ENCODE peak calls at places on chromosomes 2 and 18, in five cellular contexts. One of them, this sample, is unnamed.

GRCh38 chr2:239802101-239802649 is 223.0 kb downstream of the NDUFA10 start:
- DNase-seq in body of pancreas: no peak
- DNase-seq in SJSA1: no peak
- DNase-seq in kidney: no peak
- DNase-seq in foreskin keratinocyte: no peak
- DNase-seq in this sample: no peak

GRCh38 chr18:9869713-9870430 is 15.9 kb upstream of the TXNDC2 start:
- DNase-seq in body of pancreas: peak
- DNase-seq in SJSA1: peak
- DNase-seq in kidney: no peak
- DNase-seq in foreskin keratinocyte: no peak
- DNase-seq in this sample: no peak

GRCh38 chr2:149715005-149715592 is 127.5 kb upstream of the MMADHC start:
- DNase-seq in body of pancreas: no peak
- DNase-seq in SJSA1: peak
- DNase-seq in kidney: no peak
- DNase-seq in foreskin keratinocyte: no peak
- DNase-seq in this sample: no peak

GRCh38 chr2:200288670-200289429 is 17.6 kb upstream of the SPATS2L start:
- DNase-seq in body of pancreas: no peak
- DNase-seq in SJSA1: no peak
- DNase-seq in kidney: no peak
- DNase-seq in foreskin keratinocyte: no peak
- DNase-seq in this sample: no peak

GRCh38 chr2:49940616-49941015 is 786.3 kb upstream of the FSHR start:
- DNase-seq in body of pancreas: no peak
- DNase-seq in SJSA1: no peak
- DNase-seq in kidney: no peak
- DNase-seq in foreskin keratinocyte: peak
- DNase-seq in this sample: no peak

GRCh38 chr2:224819075-224819474 is 102.9 kb upstream of the CCDC195 start:
- DNase-seq in body of pancreas: no peak
- DNase-seq in SJSA1: peak
- DNase-seq in kidney: no peak
- DNase-seq in foreskin keratinocyte: no peak
- DNase-seq in this sample: no peak

GRCh38 chr2:219947575-219947974 is 320.1 kb downstream of the SLC4A3 start:
- DNase-seq in body of pancreas: no peak
- DNase-seq in SJSA1: no peak
- DNase-seq in kidney: no peak
- DNase-seq in foreskin keratinocyte: no peak
- DNase-seq in this sample: no peak

GRCh38 chr2:54839526-54840255 is 116.2 kb downstream of the EML6 start:
- DNase-seq in body of pancreas: no peak
- DNase-seq in SJSA1: no peak
- DNase-seq in kidney: no peak
- DNase-seq in foreskin keratinocyte: no peak
- DNase-seq in this sample: no peak

GRCh38 chr2:85008252-85008651 is 37.3 kb downstream of the KCMF1 start:
- DNase-seq in body of pancreas: no peak
- DNase-seq in SJSA1: no peak
- DNase-seq in kidney: no peak
- DNase-seq in foreskin keratinocyte: no peak
- DNase-seq in this sample: no peak

GRCh38 chr2:39994151-39994550 is 215.1 kb upstream of the THUMPD2 start:
- DNase-seq in body of pancreas: no peak
- DNase-seq in SJSA1: no peak
- DNase-seq in kidney: no peak
- DNase-seq in foreskin keratinocyte: peak
- DNase-seq in this sample: peak

GRCh38 chr2:134583462-134583861 is 135.3 kb downstream of the TMEM163 start:
- DNase-seq in body of pancreas: no peak
- DNase-seq in SJSA1: no peak
- DNase-seq in kidney: no peak
- DNase-seq in foreskin keratinocyte: no peak
- DNase-seq in this sample: no peak

GRCh38 chr2:158969717-158970521 is 1.5 kb downstream of the TANC1 start:
- DNase-seq in body of pancreas: peak
- DNase-seq in SJSA1: peak
- DNase-seq in kidney: peak
- DNase-seq in foreskin keratinocyte: no peak
- DNase-seq in this sample: no peak

GRCh38 chr2:152471499-152471898 is 136.5 kb downstream of the FMNL2 start:
- DNase-seq in body of pancreas: no peak
- DNase-seq in SJSA1: no peak
- DNase-seq in kidney: no peak
- DNase-seq in foreskin keratinocyte: no peak
- DNase-seq in this sample: no peak

GRCh38 chr18:73670046-73670445 is 477.6 kb downstream of the FBXO15 start:
- DNase-seq in body of pancreas: no peak
- DNase-seq in SJSA1: no peak
- DNase-seq in kidney: no peak
- DNase-seq in foreskin keratinocyte: peak
- DNase-seq in this sample: no peak

GRCh38 chr2:30216157-30216556 is 15.2 kb upstream of the LBH start:
- DNase-seq in body of pancreas: no peak
- DNase-seq in SJSA1: no peak
- DNase-seq in kidney: no peak
- DNase-seq in foreskin keratinocyte: no peak
- DNase-seq in this sample: no peak

GRCh38 chr2:55842009-55842408 is 81.6 kb downstream of the EFEMP1 start:
- DNase-seq in body of pancreas: no peak
- DNase-seq in SJSA1: peak
- DNase-seq in kidney: no peak
- DNase-seq in foreskin keratinocyte: no peak
- DNase-seq in this sample: no peak

GRCh38 chr18:51647942-51648341 is 450.5 kb upstream of the MEX3C start:
- DNase-seq in body of pancreas: no peak
- DNase-seq in SJSA1: no peak
- DNase-seq in kidney: no peak
- DNase-seq in foreskin keratinocyte: no peak
- DNase-seq in this sample: no peak

GRCh38 chr2:185185044-185185443 is 553.6 kb upstream of the FSIP2 start:
- DNase-seq in body of pancreas: no peak
- DNase-seq in SJSA1: no peak
- DNase-seq in kidney: peak
- DNase-seq in foreskin keratinocyte: no peak
- DNase-seq in this sample: no peak

DNA sequence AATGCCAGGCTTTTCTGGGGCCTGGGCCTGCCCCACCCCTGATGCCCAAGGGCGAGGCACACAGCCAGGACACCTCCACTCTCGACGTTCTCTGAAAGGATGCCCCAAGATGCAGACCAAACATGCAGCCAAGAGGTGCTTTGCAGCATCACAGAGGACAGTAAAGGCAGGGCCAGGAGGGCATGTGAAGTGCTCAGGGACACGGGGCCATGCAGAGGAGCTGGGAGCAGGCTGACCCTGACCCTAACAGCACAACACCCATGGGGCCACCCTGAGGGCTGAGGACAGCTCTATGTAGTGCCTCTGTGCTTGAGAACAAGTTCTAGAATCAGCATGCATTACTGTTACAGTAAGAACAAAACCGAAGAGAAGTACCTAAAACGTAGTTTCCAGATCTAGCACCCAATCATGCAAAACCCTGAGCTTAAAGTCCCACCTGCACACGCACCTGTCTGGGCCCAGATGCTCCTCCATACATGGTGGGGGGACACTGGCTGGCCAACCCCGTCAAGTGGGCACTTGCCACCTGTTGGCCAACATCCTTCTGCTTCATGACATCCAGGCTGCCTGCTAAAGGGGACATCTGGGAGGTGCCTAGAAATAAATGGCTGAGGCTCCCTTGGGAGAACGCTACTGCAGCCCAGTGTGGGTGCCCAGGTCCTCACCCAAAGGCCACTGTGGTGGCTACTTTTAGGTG is 15.4 kb downstream of the HS6ST1 start:
- DNase-seq in body of pancreas: no peak
- DNase-seq in SJSA1: no peak
- DNase-seq in kidney: peak
- DNase-seq in foreskin keratinocyte: no peak
- DNase-seq in this sample: no peak
- H3K27ac ChIP-seq in body of pancreas: no peak
- H3K27ac ChIP-seq in SJSA1: peak
- H3K27ac ChIP-seq in kidney: no peak
- H3K27ac ChIP-seq in foreskin keratinocyte: no peak
- H3K27ac ChIP-seq in this sample: no peak

DNA sequence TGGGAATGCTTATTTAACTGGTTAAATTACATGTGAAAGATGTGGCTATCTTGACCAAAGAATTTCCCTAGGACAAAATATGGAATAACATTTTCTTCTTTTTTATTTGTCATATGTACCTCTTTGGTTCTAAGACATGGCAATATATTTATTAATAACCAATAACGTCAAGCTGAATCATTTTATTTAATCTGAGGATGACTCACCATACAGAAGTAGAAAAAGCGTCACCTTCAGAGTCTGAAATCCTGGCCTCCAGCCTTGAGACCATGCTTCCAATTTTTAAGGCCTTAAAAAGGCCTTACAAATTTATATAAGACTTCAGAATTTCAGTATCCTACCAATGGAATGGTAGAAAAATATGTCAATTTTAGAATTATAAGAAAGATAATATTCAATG is 1464.9 kb downstream of the SUCLG1 start:
- DNase-seq in body of pancreas: no peak
- DNase-seq in SJSA1: no peak
- DNase-seq in kidney: no peak
- DNase-seq in foreskin keratinocyte: peak
- DNase-seq in this sample: peak
- H3K27ac ChIP-seq in body of pancreas: no peak
- H3K27ac ChIP-seq in SJSA1: peak
- H3K27ac ChIP-seq in kidney: no peak
- H3K27ac ChIP-seq in foreskin keratinocyte: peak
- H3K27ac ChIP-seq in this sample: peak

GRCh38 chr2:157733263-157733662 is 104.6 kb upstream of the ACVR1C start:
- DNase-seq in body of pancreas: no peak
- DNase-seq in SJSA1: no peak
- DNase-seq in kidney: no peak
- DNase-seq in foreskin keratinocyte: no peak
- DNase-seq in this sample: no peak
- H3K27ac ChIP-seq in body of pancreas: no peak
- H3K27ac ChIP-seq in SJSA1: no peak
- H3K27ac ChIP-seq in kidney: no peak
- H3K27ac ChIP-seq in foreskin keratinocyte: no peak
- H3K27ac ChIP-seq in this sample: no peak

DNA sequence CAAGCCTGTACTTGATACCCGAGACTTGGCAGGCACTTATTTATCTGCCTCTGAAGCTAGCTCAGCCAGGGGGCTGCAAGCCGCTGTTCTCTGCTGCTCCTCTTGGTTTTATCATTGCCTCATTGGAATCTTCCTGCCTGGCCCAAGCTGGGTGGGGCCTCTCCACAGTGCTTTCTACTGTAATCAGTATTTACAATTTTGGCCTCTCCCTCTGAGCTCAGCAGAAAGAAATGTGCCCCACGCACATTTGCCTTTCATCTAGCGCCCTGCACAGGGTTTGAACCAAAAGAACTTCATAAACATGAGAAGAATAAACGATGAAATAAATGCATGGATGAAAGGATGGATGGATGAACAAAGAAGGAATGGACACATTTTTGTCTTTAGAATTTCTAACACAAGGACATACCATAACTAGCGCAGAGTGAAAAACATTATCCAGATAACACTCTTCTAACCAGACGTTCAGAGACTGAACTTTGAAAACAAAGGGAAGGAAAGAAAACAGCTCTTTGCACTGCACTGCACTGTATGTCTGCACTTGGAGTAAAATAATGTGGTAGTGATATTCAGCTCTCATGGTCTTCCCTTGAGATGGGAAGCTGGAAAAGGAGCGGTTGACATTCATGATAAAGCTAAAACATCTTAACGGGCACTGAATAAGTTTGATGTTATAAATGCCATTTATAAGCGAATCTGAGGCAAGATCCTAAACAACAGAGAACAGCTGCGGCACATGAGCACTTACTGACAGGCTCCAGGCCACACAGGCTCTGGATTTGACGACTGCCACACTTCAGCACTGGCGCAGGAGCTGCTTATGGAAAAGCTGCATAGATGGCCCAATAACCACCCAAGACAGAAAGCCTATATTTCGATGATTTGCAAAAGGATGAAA is 86.8 kb upstream of the SP3 start:
- DNase-seq in body of pancreas: peak
- DNase-seq in SJSA1: peak
- DNase-seq in kidney: no peak
- DNase-seq in foreskin keratinocyte: peak
- DNase-seq in this sample: no peak
- H3K27ac ChIP-seq in body of pancreas: no peak
- H3K27ac ChIP-seq in SJSA1: peak
- H3K27ac ChIP-seq in kidney: no peak
- H3K27ac ChIP-seq in foreskin keratinocyte: peak
- H3K27ac ChIP-seq in this sample: peak

GRCh38 chr2:226999676-227000075 is 163.8 kb downstream of the RHBDD1 start:
- DNase-seq in body of pancreas: no peak
- DNase-seq in SJSA1: no peak
- DNase-seq in kidney: no peak
- DNase-seq in foreskin keratinocyte: no peak
- DNase-seq in this sample: no peak
- H3K27ac ChIP-seq in body of pancreas: no peak
- H3K27ac ChIP-seq in SJSA1: no peak
- H3K27ac ChIP-seq in kidney: no peak
- H3K27ac ChIP-seq in foreskin keratinocyte: no peak
- H3K27ac ChIP-seq in this sample: no peak